ENCODE peak calls at places on chromosomes 6 and 20, in five cellular contexts. D, W, G, T and K are unnamed samples.

GRCh38 chr6:16058188-16058780 is 70.6 kb upstream of the MYLIP start:
- DNase-seq in W (no peak), D (no peak), G (no peak), T (no peak), K (no peak)

GRCh38 chr6:12941422-12941821 is 224.9 kb downstream of the PHACTR1 start:
- DNase-seq in D (no peak), W (no peak), G (no peak), T (peak), K (peak)

GRCh38 chr20:63591786-63592355 is 17.8 kb upstream of the HELZ2 start:
- DNase-seq in G (no peak), W (no peak), T (no peak), D (no peak), K (no peak)

GRCh38 chr20:37463726-37464125 is 57.3 kb upstream of the NNAT start:
- DNase-seq in D (no peak), W (no peak), T (no peak), G (no peak), K (no peak)

GRCh38 chr6:43699564-43700186 is 12.1 kb upstream of the MRPS18A start:
- DNase-seq in G (no peak), T (peak), W (peak), D (peak), K (peak)

GRCh38 chr20:47225458-47225857 is 131.0 kb downstream of the ZMYND8 start:
- DNase-seq in G (no peak), T (no peak), D (no peak), W (no peak), K (no peak)

GRCh38 chr20:31712564-31713311 is 9.9 kb downstream of the BCL2L1 start:
- DNase-seq in G (peak), T (peak), W (peak), D (peak), K (peak)

GRCh38 chr6:11442495-11442894 is 95.1 kb upstream of the TMEM170B start:
- DNase-seq in W (no peak), D (no peak), T (no peak), G (no peak), K (no peak)

GRCh38 chr6:44042261-44043035 is 84.8 kb downstream of the MRPL14 start:
- DNase-seq in W (no peak), G (no peak), D (no peak), T (no peak), K (no peak)

GRCh38 chr6:33091957-33092356 is 16.2 kb downstream of the HLA-DPB1 start:
- DNase-seq in D (no peak), T (no peak), W (peak), G (no peak), K (no peak)

GRCh38 chr6:17042422-17043147 is 59.3 kb upstream of the STMND1 start:
- DNase-seq in D (peak), G (peak), T (peak), W (peak), K (peak)

GRCh38 chr6:29797120-29797519 is 30.5 kb upstream of the HLA-G start:
- DNase-seq in W (peak), T (peak), D (peak), G (no peak), K (peak)

GRCh38 chr6:71410681-71411080 is 122.1 kb downstream of the OGFRL1 start:
- DNase-seq in G (peak), T (no peak), D (no peak), W (peak), K (no peak)

GRCh38 chr6:90173262-90173926 is 123.2 kb downstream of the BACH2 start:
- DNase-seq in W (no peak), T (no peak), D (no peak), G (no peak), K (no peak)
- H3K4me3 ChIP-seq in W (no peak), T (no peak), D (no peak), G (no peak), K (no peak)

DNA sequence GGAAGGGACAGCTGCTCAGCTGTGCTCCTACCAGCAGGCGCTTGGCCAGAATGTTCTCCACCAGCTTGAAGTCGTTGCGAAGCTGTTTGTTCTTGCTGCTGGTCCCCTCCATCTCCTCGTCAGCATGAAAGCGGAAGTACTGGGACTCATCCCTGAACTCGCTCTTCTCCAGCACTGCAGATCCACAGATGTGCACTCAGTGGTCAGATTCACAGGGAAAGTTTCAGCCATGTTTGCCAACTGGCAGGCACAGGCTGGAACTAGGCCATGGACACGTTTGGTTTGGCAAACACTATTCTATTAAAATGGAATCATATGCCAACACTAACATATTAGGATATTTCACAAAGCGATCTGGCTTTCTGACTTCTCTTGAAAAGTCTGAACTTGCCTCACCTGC is 167.9 kb downstream of the PREX1 start:
- DNase-seq in G (no peak), T (no peak), D (peak), W (no peak), K (peak)
- TF ChIP-seq CTCF in G (no peak), T (no peak), D (no peak), W (no peak), K (no peak)

DNA sequence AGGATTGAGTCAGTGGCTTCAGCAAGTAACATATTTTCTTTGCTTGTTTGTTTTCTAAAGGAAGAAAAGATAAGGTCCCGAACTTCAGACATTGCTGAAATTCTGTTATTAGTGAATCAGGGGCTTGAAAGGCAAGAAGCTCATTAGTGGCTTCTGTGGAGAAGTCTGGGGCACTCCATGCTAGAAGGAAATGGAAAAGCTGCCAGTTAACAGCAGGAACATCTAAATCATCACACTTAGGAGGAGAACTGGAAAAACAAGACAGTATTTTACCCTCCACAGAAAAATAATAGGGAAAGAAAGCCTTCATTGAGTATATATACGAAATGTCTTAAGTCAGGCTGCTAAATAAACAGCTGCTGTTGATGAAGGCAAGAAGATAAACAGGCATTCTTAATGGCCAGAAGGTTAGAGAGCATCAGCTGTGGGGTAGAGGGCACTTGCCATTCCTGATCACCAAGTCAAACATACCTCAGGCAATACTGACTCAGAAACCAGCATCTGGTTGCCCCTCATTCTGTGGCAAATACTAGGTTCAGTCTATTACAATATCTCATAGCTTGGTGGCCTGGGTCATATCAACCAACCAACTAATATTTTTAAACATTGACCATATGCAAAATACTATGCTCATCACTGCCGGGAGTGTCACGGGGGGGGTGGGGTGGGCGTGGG is 143.2 kb upstream of the TENT5A start:
- DNase-seq in W (peak), D (peak), G (no peak), T (peak), K (peak)
- H3K4me3 ChIP-seq in W (no peak), D (no peak), G (peak), T (no peak), K (no peak)

GRCh38 chr6:166862978-166863530 is 93.3 kb downstream of the RNASET2 start:
- DNase-seq in W (no peak), G (no peak), D (no peak), T (no peak), K (no peak)

GRCh38 chr6:166864333-166864732 is 92.0 kb downstream of the RNASET2 start:
- DNase-seq in D (no peak), W (no peak), G (no peak), T (no peak), K (no peak)

GRCh38 chr6:166861961-166862286 is 94.4 kb downstream of the RNASET2 start:
- DNase-seq in W (no peak), D (no peak), G (no peak), T (no peak), K (peak)

GRCh38 chr6:166861304-166861703 is 95.0 kb downstream of the RNASET2 start:
- DNase-seq in W (no peak), T (no peak), G (no peak), D (no peak), K (no peak)

DNA sequence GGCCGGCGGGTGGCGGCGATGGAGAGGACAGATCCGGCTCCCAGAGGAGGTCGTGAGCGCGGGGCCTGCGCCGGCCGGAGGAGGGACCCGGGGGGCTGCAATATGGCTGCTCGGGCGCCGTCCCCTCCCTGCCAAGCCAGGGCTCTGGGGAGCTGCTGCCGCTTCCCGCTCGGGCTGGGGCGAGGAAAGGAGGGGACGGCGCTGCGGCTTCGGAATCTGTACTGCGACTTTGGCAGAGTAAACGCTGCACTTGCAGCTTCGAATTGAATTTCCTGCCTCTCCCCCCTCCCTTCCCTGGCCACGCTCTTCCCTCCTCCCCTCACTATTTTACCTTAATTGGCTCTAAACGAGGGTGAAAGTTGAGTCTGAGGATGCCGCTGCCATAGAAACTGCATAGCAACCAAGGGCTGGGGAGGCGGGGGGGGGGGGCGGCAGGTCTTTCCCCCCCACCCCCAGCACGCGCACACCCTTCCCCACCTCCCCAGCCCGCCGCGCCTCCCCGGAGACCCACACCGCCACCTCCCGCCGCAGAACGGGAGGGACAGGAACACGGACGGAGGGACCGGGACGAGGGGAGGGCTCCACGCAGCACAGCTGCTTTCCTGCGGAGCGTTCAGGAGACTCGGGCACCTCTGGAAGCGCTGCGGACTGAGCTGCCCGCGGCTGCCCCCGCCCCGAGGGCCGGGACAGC is 93.9 kb downstream of the RNASET2 start:
- DNase-seq in T (no peak), D (no peak), G (peak), W (no peak), K (peak)
- TF ChIP-seq CTCF in T (no peak), D (no peak), G (no peak), W (no peak), K (no peak)

GRCh38 chr6:21610376-21610775 is 16.8 kb downstream of the SOX4 start:
- DNase-seq in G (no peak), D (no peak), W (no peak), T (no peak), K (no peak)
- H3K4me3 ChIP-seq in G (no peak), D (no peak), W (no peak), T (no peak), K (no peak)

GRCh38 chr6:77707603-77708002 is 54.8 kb downstream of the MEI4 start:
- DNase-seq in D (no peak), T (no peak), W (no peak), G (no peak), K (no peak)
- TF ChIP-seq CTCF in D (no peak), T (no peak), W (no peak), G (no peak), K (no peak)

DNA sequence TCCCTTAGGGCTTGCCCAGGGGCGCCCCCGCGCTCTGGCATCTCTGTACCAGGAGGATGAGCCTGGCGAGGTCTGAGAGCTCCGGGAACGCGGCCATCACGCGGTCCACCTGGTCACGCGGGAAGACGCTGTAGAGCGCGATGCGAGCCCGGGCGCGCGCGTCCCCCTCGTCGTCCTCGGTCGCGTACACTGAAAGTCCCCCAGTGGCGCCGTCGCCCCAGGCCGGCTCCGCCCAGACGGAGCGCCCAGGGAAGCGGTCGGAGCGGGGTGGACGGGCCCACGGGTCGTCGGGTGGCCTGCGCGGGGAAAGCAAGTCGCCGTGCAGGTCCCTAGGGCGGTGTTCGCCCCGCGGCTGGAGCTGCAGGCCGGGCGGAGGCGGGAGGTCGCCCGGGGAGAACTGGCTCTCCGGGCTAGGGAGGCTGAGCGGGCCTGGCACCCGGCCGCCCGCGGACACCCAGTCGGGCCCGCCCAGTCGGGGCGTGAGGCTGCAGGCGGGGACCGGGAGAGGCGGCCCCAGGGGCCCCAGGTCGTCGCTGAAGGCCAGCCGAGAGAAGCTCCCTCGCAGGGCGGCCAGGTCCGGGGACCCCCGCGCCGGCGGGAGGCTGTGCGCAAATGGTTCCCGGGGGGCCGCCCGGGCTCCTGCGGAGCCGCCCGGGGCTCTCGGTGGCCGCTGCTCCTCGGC is 34.0 kb downstream of the ZC3H12D start:
- DNase-seq in W (no peak), D (no peak), T (no peak), G (peak), K (peak)
- H3K4me3 ChIP-seq in W (peak), D (peak), T (peak), G (peak), K (peak)

DNA sequence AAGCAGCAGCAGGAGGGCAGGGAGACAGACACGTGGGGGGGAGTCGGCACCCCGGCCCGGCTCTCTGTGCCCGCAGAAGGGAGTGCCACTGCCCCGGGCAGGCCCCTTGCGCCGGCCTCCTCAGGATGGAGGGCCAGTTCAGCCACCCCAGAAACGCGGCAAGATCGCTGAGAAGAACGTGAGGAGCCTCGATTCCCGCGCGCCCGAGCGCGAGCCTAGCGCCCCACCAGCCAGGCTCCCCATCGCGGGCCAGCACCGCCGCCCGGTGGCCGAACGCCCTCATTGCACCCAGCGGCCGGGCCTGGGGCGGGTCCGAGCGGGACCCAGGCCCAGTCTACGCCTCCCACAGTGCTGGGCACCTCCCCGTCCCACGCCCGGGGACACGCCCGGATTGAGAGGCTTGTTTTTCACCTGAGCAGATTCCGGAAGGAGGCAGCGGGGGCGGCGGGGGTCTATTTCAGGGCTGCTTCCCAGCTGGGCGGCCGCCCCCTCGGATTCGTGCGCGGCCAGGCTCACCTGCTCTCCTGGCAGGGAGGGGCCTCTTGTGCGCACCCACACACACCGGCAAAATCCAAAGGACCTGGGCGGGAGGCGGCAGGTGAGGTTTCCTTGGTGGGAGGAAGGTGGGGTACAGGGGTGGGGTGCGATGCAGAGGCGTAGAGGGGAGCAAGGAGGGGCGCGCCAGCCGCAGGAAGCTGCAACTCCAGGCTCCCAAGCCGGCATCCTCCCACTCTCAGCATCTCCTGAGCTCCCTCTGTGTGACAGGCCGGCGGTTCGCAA is 9.0 kb upstream of the GRM4 start:
- DNase-seq in T (peak), W (peak), D (peak), G (peak), K (peak)
- TF ChIP-seq CTCF in T (peak), W (peak), D (peak), G (peak), K (peak)

GRCh38 chr20:4063631-4064030 is 48.3 kb upstream of the RNF24 start:
- DNase-seq in G (no peak), T (no peak), W (peak), D (no peak), K (peak)

GRCh38 chr20:4062721-4063606 is 47.6 kb upstream of the RNF24 start:
- DNase-seq in G (no peak), T (no peak), D (no peak), W (no peak), K (no peak)

GRCh38 chr20:4066551-4066950 is 51.2 kb upstream of the RNF24 start:
- DNase-seq in T (no peak), W (no peak), D (no peak), G (no peak), K (no peak)

GRCh38 chr20:4065405-4065841 is 50.1 kb upstream of the RNF24 start:
- DNase-seq in D (peak), G (no peak), T (peak), W (peak), K (peak)

DNA sequence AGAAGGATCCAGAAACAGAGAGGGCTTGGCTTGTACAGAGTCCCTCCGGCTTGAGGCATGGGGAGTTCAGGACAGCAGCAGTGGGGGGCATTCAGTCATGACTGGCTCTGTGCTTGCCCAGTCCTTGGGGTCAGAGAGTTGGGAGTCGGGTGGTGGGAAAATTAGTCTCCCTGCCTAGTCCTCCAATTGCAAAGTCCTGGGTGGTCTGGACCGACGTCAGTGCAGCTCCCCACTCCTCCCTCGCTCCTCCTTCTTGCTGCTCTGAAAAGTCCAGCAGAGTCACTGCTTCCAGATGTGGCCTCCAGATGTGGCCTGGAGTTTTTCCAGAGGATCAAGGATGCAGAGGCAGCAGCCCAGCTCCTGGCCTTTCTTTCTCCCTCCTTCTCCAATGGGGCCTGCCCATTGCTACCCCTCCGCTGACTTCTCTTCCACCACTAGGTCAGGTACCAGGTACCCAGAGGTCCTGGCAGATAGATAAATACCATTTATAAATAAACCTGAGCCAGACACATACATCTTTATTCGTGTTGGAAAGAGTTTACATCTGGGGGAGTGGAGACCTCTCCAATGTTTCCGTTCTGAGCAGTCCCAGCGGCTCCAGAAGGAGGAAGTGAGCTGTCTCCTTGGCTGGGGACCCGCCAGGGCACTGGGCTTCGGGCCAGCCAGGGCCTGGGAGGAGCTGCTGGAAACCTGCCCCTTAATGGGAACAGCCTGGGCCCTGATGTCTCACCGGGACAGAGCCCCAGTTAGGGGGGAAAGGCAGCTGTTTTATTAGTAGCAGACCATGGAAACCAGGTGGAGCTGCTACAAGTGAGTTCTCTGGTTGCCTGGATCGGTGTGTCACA is 49.0 kb upstream of the RNF24 start:
- DNase-seq in D (peak), T (peak), W (peak), G (peak), K (peak)
- H3K4me3 ChIP-seq in D (peak), T (peak), W (peak), G (no peak), K (no peak)

DNA sequence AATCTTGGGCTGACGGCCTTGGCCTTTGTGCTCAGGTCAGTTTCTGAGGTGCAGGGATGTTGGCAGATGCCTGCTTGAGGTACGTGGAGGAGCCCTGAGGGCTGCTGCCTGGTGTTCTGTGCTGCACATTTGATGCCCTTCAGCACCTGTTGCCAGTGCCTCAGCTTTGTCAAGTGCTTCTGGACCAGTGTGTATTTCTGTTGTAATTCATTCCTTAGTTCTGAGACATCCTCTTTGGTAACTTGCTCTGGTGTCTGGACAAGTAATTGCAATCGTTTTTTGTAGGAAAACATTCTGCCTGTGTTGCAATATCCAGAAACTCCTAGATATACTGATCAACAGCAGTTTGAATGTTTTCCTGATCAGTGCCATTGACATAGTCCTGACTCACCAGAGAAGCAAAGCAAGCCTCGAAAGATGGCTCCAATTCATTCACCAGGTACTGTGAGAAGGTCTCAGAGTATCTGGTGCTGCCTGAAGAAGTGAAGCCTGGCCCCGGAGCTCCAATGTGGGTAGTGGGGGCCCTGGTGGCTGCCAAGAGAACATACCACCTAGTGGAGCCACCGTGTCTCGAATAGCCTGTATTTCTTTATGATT is 26.7 kb downstream of the ZNF337 start:
- DNase-seq in T (peak), D (peak), W (peak), G (no peak), K (peak)
- TF ChIP-seq CTCF in T (no peak), D (peak), W (peak), G (no peak), K (peak)